ENCODE peak calls at places on chromosomes 6 and 20, in nine cellular contexts. S, F, G, D, A, J, I, C and O are unnamed samples.

GRCh38 chr20:62761058-62761758 is 35.1 kb upstream of the MRGBP start:
- DNase-seq in S (peak), F (no peak), G (no peak), D (no peak), A (peak), J (no peak), I (no peak), C (no peak), O (peak)

GRCh38 chr6:162613310-162613709 is 114.3 kb downstream of the PRKN start:
- DNase-seq in S (no peak), F (no peak), G (no peak), D (no peak), A (no peak), J (no peak), I (no peak), C (no peak), O (no peak)

GRCh38 chr20:51195419-51195901 is 172.6 kb upstream of the KCNG1 start:
- DNase-seq in S (no peak), F (peak), G (no peak), D (peak), A (no peak), J (peak), I (no peak), C (no peak), O (peak)

GRCh38 chr6:98957440-98957839 is 9.7 kb upstream of the FBXL4 start:
- DNase-seq in S (peak), F (peak), G (no peak), D (peak), A (no peak), J (no peak), I (no peak), C (peak), O (peak)

GRCh38 chr6:60671369-60671768 is 1614.7 kb downstream of the KHDRBS2 start:
- DNase-seq in S (no peak), F (no peak), G (no peak), D (no peak), A (no peak), J (no peak), I (no peak), C (no peak), O (no peak)

GRCh38 chr20:44416082-44416715 is 59.5 kb upstream of the TTPAL start:
- DNase-seq in S (no peak), F (no peak), G (no peak), D (no peak), A (no peak), J (no peak), I (no peak), C (no peak), O (no peak)

GRCh38 chr6:4459032-4459431 is 317.2 kb upstream of the CDYL start:
- DNase-seq in S (peak), F (peak), G (no peak), D (peak), A (no peak), J (no peak), I (no peak), C (peak), O (peak)

GRCh38 chr6:118856301-118856700 is 37.7 kb upstream of the ASF1A start:
- DNase-seq in S (no peak), F (no peak), G (no peak), D (peak), A (no peak), J (no peak), I (no peak), C (no peak), O (no peak)

GRCh38 chr6:116511424-116512131 is at the start of gene CALHM5:
- DNase-seq in S (peak), F (peak), G (no peak), D (peak), A (peak), J (no peak), I (no peak), C (peak), O (peak)

GRCh38 chr6:32883789-32884188 is 29.8 kb downstream of the PSMB9 start:
- DNase-seq in S (peak), F (peak), G (no peak), D (peak), A (peak), J (no peak), I (no peak), C (peak), O (peak)

GRCh38 chr6:133326584-133326983 is 85.4 kb downstream of the EYA4 start:
- DNase-seq in S (no peak), F (no peak), G (no peak), D (peak), A (no peak), J (no peak), I (no peak), C (no peak), O (no peak)

GRCh38 chr20:18164356-18164755 is 26.7 kb downstream of the KAT14 start:
- DNase-seq in S (peak), F (peak), G (no peak), D (peak), A (no peak), J (no peak), I (no peak), C (no peak), O (peak)

GRCh38 chr6:127202676-127203075 is 64.0 kb upstream of the RNF146 start:
- DNase-seq in S (no peak), F (no peak), G (no peak), D (no peak), A (no peak), J (no peak), I (no peak), C (no peak), O (peak)

GRCh38 chr20:16966276-16966880 is 218.2 kb downstream of the OTOR start:
- DNase-seq in S (no peak), F (no peak), G (no peak), D (no peak), A (no peak), J (no peak), I (no peak), C (no peak), O (no peak)

GRCh38 chr6:12516070-12516469 is 200.5 kb upstream of the PHACTR1 start:
- DNase-seq in S (no peak), F (peak), G (no peak), D (no peak), A (no peak), J (no peak), I (no peak), C (peak), O (peak)

GRCh38 chr20:38706482-38706881 is 17.8 kb upstream of the SLC32A1 start:
- DNase-seq in S (peak), F (no peak), G (no peak), D (no peak), A (no peak), J (no peak), I (no peak), C (no peak), O (no peak)

GRCh38 chr20:38162149-38162548 is 2.9 kb downstream of the TGM2 start:
- DNase-seq in S (no peak), F (no peak), G (no peak), D (no peak), A (no peak), J (no peak), I (no peak), C (no peak), O (no peak)

GRCh38 chr6:13453771-13454251 is 33.6 kb downstream of the GFOD1 start:
- DNase-seq in S (no peak), F (peak), G (no peak), D (peak), A (no peak), J (peak), I (no peak), C (no peak), O (peak)

GRCh38 chr6:101539510-101540245 is 146.2 kb downstream of the GRIK2 start:
- DNase-seq in S (no peak), F (peak), G (no peak), D (peak), A (no peak), J (no peak), I (no peak), C (no peak), O (peak)

GRCh38 chr20:1463971-1464570 is 2.6 kb downstream of the NSFL1C start:
- DNase-seq in S (no peak), F (no peak), G (no peak), D (no peak), A (no peak), J (no peak), I (no peak), C (no peak), O (peak)

GRCh38 chr6:75396005-75396800 is 97.4 kb downstream of the FILIP1 start:
- DNase-seq in S (no peak), F (no peak), G (no peak), D (peak), A (no peak), J (no peak), I (no peak), C (no peak), O (no peak)

GRCh38 chr6:109024784-109025183 is 69.9 kb downstream of the SESN1 start:
- DNase-seq in S (peak), F (no peak), G (no peak), D (no peak), A (no peak), J (no peak), I (no peak), C (no peak), O (no peak)

GRCh38 chr6:80769101-80769500 is 662.6 kb downstream of the BCKDHB start:
- DNase-seq in S (no peak), F (no peak), G (no peak), D (peak), A (no peak), J (no peak), I (no peak), C (peak), O (peak)

GRCh38 chr20:36010745-36011326 is 42.4 kb downstream of the CNBD2 start:
- DNase-seq in S (peak), F (no peak), G (no peak), D (no peak), A (no peak), J (no peak), I (no peak), C (no peak), O (no peak)

GRCh38 chr6:129859524-129859923 is 1.6 kb downstream of the TMEM244 start:
- DNase-seq in S (no peak), F (peak), G (no peak), D (peak), A (no peak), J (no peak), I (no peak), C (no peak), O (peak)

GRCh38 chr20:48761023-48761785 is 66.6 kb downstream of the PREX1 start:
- DNase-seq in S (no peak), F (no peak), G (no peak), D (no peak), A (peak), J (peak), I (no peak), C (no peak), O (no peak)

GRCh38 chr6:131163886-131164285 is 28.6 kb downstream of the AKAP7 start:
- DNase-seq in S (no peak), F (no peak), G (no peak), D (no peak), A (no peak), J (no peak), I (no peak), C (no peak), O (peak)

GRCh38 chr6:125182237-125183018 is 28.9 kb downstream of the TPD52L1 start:
- DNase-seq in S (no peak), F (no peak), G (no peak), D (no peak), A (no peak), J (no peak), I (no peak), C (no peak), O (no peak)

GRCh38 chr6:116218172-116218633 is 35.7 kb downstream of the TSPYL4 start:
- DNase-seq in S (no peak), F (no peak), G (no peak), D (peak), A (no peak), J (no peak), I (no peak), C (no peak), O (peak)

GRCh38 chr6:17167327-17167979 is 65.6 kb downstream of the STMND1 start:
- DNase-seq in S (peak), F (peak), G (peak), D (no peak), A (no peak), J (no peak), I (no peak), C (peak), O (peak)

GRCh38 chr6:139523986-139524385 is 149.5 kb upstream of the CITED2 start:
- DNase-seq in S (no peak), F (no peak), G (no peak), D (no peak), A (no peak), J (no peak), I (no peak), C (no peak), O (no peak)

GRCh38 chr20:40535816-40536215 is 153.2 kb downstream of the MAFB start:
- DNase-seq in S (no peak), F (peak), G (no peak), D (no peak), A (no peak), J (no peak), I (no peak), C (no peak), O (no peak)

GRCh38 chr6:24191346-24191745 is 65.3 kb downstream of the NRSN1 start:
- DNase-seq in S (no peak), F (peak), G (no peak), D (no peak), A (no peak), J (no peak), I (no peak), C (no peak), O (no peak)

GRCh38 chr6:20408851-20409250 is 7.2 kb downstream of the E2F3 start:
- DNase-seq in S (no peak), F (no peak), G (no peak), D (no peak), A (no peak), J (no peak), I (no peak), C (no peak), O (no peak)